ENCODE peak calls at places on chromosomes 6 and 20, in eight cellular contexts. H is upper lobe of left lung, U is H1, G is A549, P is stomach, E is ovary, V is SK-N-SH, T is tibial nerve. L is an unnamed sample.

GRCh38 chr20:32301719-32302506 is 24.5 kb downstream of the KIF3B start:
- DNase-seq in E (no peak), T (no peak), G (no peak), V (no peak), H (no peak), U (no peak), P (no peak), L (no peak)

GRCh38 chr6:139152892-139153271 is 18.0 kb downstream of the HECA start:
- DNase-seq in U (no peak), G (no peak), H (no peak), V (no peak), P (no peak), T (no peak), E (no peak), L (no peak)

GRCh38 chr6:83878902-83879644 is 19.6 kb downstream of the CYB5R4 start:
- DNase-seq in V (no peak), E (no peak), H (no peak), T (no peak), U (no peak), P (no peak), G (no peak), L (no peak)

GRCh38 chr6:25745836-25746235 is 8.7 kb upstream of the SLC17A4 start:
- DNase-seq in E (no peak), T (no peak), H (no peak), G (no peak), V (no peak), U (no peak), P (no peak), L (no peak)

GRCh38 chr6:70371454-70372105 is 41.7 kb upstream of the FAM135A start:
- DNase-seq in G (peak), T (no peak), V (peak), P (no peak), E (no peak), U (no peak), H (no peak), L (no peak)

GRCh38 chr6:154156135-154156948 is 117.3 kb downstream of the OPRM1 start:
- DNase-seq in V (peak), U (peak), E (peak), T (no peak), H (peak), P (peak), G (peak), L (peak)

GRCh38 chr6:132192646-132193045 is 208.6 kb downstream of the MOXD1 start:
- DNase-seq in V (no peak), U (no peak), H (no peak), G (no peak), T (no peak), P (no peak), E (no peak), L (no peak)

GRCh38 chr6:100753421-100753820 is 127.7 kb downstream of the ASCC3 start:
- DNase-seq in P (no peak), G (no peak), H (no peak), V (no peak), U (no peak), E (no peak), T (no peak), L (no peak)

GRCh38 chr20:22781869-22782268 is 197.5 kb upstream of the FOXA2 start:
- DNase-seq in V (no peak), G (no peak), U (no peak), E (no peak), P (no peak), T (no peak), H (no peak), L (no peak)

GRCh38 chr20:36154696-36155628 is at the start of gene EPB41L1:
- DNase-seq in H (no peak), V (peak), T (no peak), E (peak), U (peak), P (no peak), G (no peak), L (no peak)

GRCh38 chr6:4316867-4317400 is 181.6 kb upstream of the ECI2 start:
- DNase-seq in P (peak), U (no peak), E (peak), H (peak), V (no peak), T (no peak), G (peak), L (peak)

GRCh38 chr6:116096979-116097816 is 3.5 kb upstream of the NT5DC1 start:
- DNase-seq in H (no peak), P (no peak), U (no peak), G (no peak), V (peak), E (no peak), T (no peak), L (no peak)

GRCh38 chr6:36660771-36661471 is 17.6 kb upstream of the CDKN1A start:
- DNase-seq in H (peak), P (peak), G (no peak), E (peak), T (no peak), V (no peak), U (peak), L (no peak)

GRCh38 chr6:33431880-33432541 is 12.1 kb downstream of the SYNGAP1 start:
- DNase-seq in U (peak), G (no peak), V (peak), T (no peak), H (no peak), P (no peak), E (no peak), L (no peak)

GRCh38 chr6:128507337-128508310 is 12.8 kb downstream of the PTPRK start:
- DNase-seq in H (no peak), T (no peak), E (no peak), P (no peak), V (no peak), U (no peak), G (peak), L (no peak)

GRCh38 chr6:31575952-31576684 is 753 bp downstream of the TNF start:
- DNase-seq in U (no peak), V (no peak), E (no peak), T (no peak), H (no peak), G (no peak), P (no peak), L (no peak)

GRCh38 chr20:63697357-63697867 is 960 bp downstream of the TNFRSF6B start:
- DNase-seq in U (no peak), V (peak), E (peak), G (no peak), T (no peak), P (no peak), H (no peak), L (no peak)

GRCh38 chr20:11687546-11688292 is 230.0 kb upstream of the BTBD3 start:
- DNase-seq in V (no peak), T (no peak), E (no peak), H (no peak), P (no peak), G (peak), U (no peak), L (no peak)

GRCh38 chr6:128567029-128567428 is 46.6 kb upstream of the PTPRK start:
- DNase-seq in T (no peak), P (no peak), H (no peak), V (no peak), U (no peak), E (no peak), G (peak), L (no peak)

GRCh38 chr6:21666788-21667681 is 73.5 kb downstream of the SOX4 start:
- DNase-seq in P (no peak), U (peak), G (no peak), H (no peak), E (peak), T (no peak), V (peak), L (no peak)

GRCh38 chr6:21666200-21666671 is 72.7 kb downstream of the SOX4 start:
- DNase-seq in T (no peak), H (no peak), V (peak), P (no peak), U (peak), G (no peak), E (peak), L (no peak)

GRCh38 chr6:21665436-21666199 is 72.1 kb downstream of the SOX4 start:
- DNase-seq in U (peak), P (no peak), H (no peak), T (no peak), E (peak), G (no peak), V (peak), L (no peak)

GRCh38 chr6:21665101-21665435 is 71.5 kb downstream of the SOX4 start:
- DNase-seq in V (no peak), E (no peak), T (no peak), U (no peak), P (no peak), G (no peak), H (no peak), L (no peak)

GRCh38 chr6:21668794-21669193 is 75.2 kb downstream of the SOX4 start:
- DNase-seq in U (no peak), T (no peak), G (no peak), E (no peak), P (no peak), H (no peak), V (no peak), L (no peak)
- H3K4me3 ChIP-seq in U (no peak), T (no peak), G (no peak), E (no peak), P (no peak), H (no peak), V (peak), L (no peak)

GRCh38 chr20:1711266-1711665 is 53.7 kb upstream of the SIRPG start:
- DNase-seq in V (no peak), P (no peak), T (no peak), H (no peak), U (no peak), G (no peak), E (no peak), L (no peak)

GRCh38 chr20:1711826-1712601 is 54.4 kb upstream of the SIRPG start:
- DNase-seq in G (no peak), H (no peak), E (no peak), P (no peak), U (no peak), V (peak), T (no peak), L (peak)

GRCh38 chr20:1707588-1708449 is 50.2 kb upstream of the SIRPG start:
- DNase-seq in G (no peak), T (no peak), U (no peak), E (no peak), H (no peak), V (no peak), P (no peak), L (peak)

GRCh38 chr20:1710484-1710883 is 52.9 kb upstream of the SIRPG start:
- DNase-seq in P (no peak), T (no peak), E (no peak), H (no peak), V (no peak), G (no peak), U (no peak), L (peak)

DNA sequence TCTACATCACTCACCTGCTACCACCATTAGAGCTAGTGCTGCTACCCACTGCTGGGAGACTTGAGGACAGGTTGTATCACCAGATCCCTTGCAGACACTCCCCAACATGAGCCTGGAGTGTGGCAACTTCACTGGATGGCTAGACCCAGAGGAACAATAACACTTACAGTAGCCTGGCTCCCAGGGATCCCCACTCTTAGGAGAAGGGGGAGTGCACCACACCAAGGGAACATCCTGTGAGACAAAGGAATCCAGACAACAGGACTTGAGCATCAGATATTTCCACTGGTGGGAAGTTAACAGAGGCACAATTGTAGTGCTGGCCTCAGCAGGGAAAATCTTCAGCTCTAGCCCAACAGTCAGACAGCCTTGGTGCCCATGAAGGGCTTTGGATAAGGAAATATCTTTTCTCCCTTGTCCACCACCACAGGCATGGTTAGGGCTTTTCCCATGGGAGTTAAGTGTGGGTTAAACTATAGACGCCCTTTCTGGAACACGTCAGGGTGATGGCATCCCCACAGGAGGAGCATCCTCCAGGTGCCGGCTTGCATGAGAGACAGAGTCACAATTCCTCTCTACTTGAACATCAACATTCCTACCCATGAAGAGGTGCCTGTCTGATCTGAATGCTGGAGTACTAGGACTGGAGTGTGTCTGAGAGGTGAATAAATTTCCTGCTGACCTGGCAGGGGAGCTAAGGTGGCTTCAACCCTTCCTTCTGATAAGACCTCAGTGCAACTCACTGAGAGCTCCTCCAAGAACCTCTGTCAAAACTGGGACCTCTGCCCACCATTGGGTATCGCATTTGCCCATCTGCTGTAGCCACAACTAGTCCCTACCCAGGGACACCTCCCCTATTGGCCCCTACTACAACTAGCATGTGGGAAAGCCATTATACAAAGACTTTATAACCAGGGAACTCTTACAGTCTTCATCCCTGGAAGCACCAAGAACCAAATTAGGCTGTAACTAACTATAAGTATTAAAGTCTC is 55.4 kb upstream of the SIRPG start:
- DNase-seq in G (no peak), T (no peak), E (no peak), V (no peak), U (no peak), H (no peak), P (no peak), L (peak)
- TF ChIP-seq CTCF in G (no peak), T (no peak), E (no peak), V (no peak), U (no peak), H (no peak), P (no peak), L (no peak)

GRCh38 chr6:52664185-52664990 is 6.5 kb upstream of the TMEM14A start:
- DNase-seq in P (peak), U (peak), V (peak), T (peak), H (peak), E (peak), G (peak), L (peak)

GRCh38 chr6:52662031-52662430 is 8.9 kb upstream of the TMEM14A start:
- DNase-seq in G (no peak), T (no peak), V (no peak), H (no peak), U (no peak), E (no peak), P (no peak), L (no peak)

GRCh38 chr6:52661551-52661950 is 9.4 kb upstream of the TMEM14A start:
- DNase-seq in H (no peak), T (no peak), U (no peak), G (no peak), V (no peak), P (no peak), E (no peak), L (no peak)

GRCh38 chr6:52663935-52664184 is 7.1 kb upstream of the TMEM14A start:
- DNase-seq in G (no peak), P (no peak), E (no peak), U (no peak), T (no peak), H (no peak), V (no peak), L (no peak)

GRCh38 chr6:52663120-52663934 is 7.6 kb upstream of the TMEM14A start:
- DNase-seq in T (no peak), E (peak), H (peak), U (no peak), V (peak), G (peak), P (peak), L (no peak)
- TF ChIP-seq EP300 in T (no peak), E (peak), H (no peak), U (no peak), V (no peak), G (no peak), P (no peak), L (no peak)

GRCh38 chr6:89547286-89547685 is 91.3 kb downstream of the LYRM2 start:
- DNase-seq in E (no peak), P (no peak), V (no peak), H (no peak), G (no peak), T (no peak), U (peak), L (no peak)

GRCh38 chr6:89539779-89540178 is 98.8 kb downstream of the LYRM2 start:
- DNase-seq in E (no peak), G (no peak), V (no peak), T (no peak), P (no peak), U (no peak), H (no peak), L (no peak)

GRCh38 chr6:89542856-89543254 is 95.7 kb downstream of the LYRM2 start:
- DNase-seq in G (no peak), U (no peak), T (no peak), P (no peak), E (no peak), H (no peak), V (no peak), L (no peak)

GRCh38 chr6:89542081-89542855 is 96.3 kb downstream of the LYRM2 start:
- DNase-seq in G (no peak), P (no peak), U (no peak), E (no peak), V (no peak), T (no peak), H (peak), L (no peak)
- H3K4me3 ChIP-seq in G (no peak), P (no peak), U (no peak), E (no peak), V (no peak), T (no peak), H (peak), L (no peak)

GRCh38 chr20:56716806-56717205 is 87.7 kb downstream of the TFAP2C start:
- DNase-seq in U (no peak), E (no peak), H (no peak), G (no peak), T (no peak), P (no peak), V (no peak), L (no peak)
- TF ChIP-seq CTCF in U (no peak), E (no peak), H (no peak), G (no peak), T (no peak), P (no peak), V (no peak), L (no peak)

GRCh38 chr6:125008957-125009356 is 46.7 kb downstream of the RNF217 start:
- DNase-seq in U (no peak), H (no peak), V (no peak), G (no peak), E (no peak), T (no peak), P (no peak), L (no peak)
- TF ChIP-seq EP300 in U (no peak), H (no peak), V (no peak), G (no peak), E (no peak), T (no peak), P (no peak), L (no peak)

L was measured in esophagus muscularis mucosa.